ENCODE peak calls at places on chromosomes 2 and 18, in nine cellular contexts. W, X, F, E, H, U, Y, P and S are unnamed samples.

GRCh38 chr2:1739961-1740713 is 4.2 kb downstream of the PXDN start:
- DNase-seq in W (peak), X (peak), F (no peak), E (no peak), H (no peak), U (no peak), Y (peak), P (no peak), S (no peak)

GRCh38 chr2:56505885-56506284 is 322.1 kb downstream of the CCDC85A start:
- DNase-seq in W (no peak), X (no peak), F (no peak), E (no peak), H (no peak), U (no peak), Y (no peak), P (no peak), S (no peak)

GRCh38 chr2:121505005-121505404 is 25.7 kb upstream of the RNU4ATAC start:
- DNase-seq in W (no peak), X (no peak), F (no peak), E (no peak), H (no peak), U (no peak), Y (no peak), P (no peak), S (no peak)

GRCh38 chr2:186379052-186379451 is 107.0 kb upstream of the ZC3H15 start:
- DNase-seq in W (no peak), X (no peak), F (no peak), E (no peak), H (no peak), U (no peak), Y (no peak), P (no peak), S (no peak)

GRCh38 chr2:9250091-9250490 is 43.5 kb downstream of the ASAP2 start:
- DNase-seq in W (no peak), X (no peak), F (no peak), E (no peak), H (no peak), U (no peak), Y (no peak), P (no peak), S (no peak)

GRCh38 chr2:168773719-168774521 is 28.5 kb upstream of the NOSTRIN start:
- DNase-seq in W (peak), X (no peak), F (peak), E (peak), H (peak), U (peak), Y (no peak), P (peak), S (no peak)

GRCh38 chr2:38146917-38147307 is 71.0 kb upstream of the CYP1B1 start:
- DNase-seq in W (peak), X (no peak), F (peak), E (peak), H (no peak), U (no peak), Y (no peak), P (no peak), S (peak)

GRCh38 chr2:231530099-231531085 is at the start of gene NMUR1:
- DNase-seq in W (peak), X (no peak), F (peak), E (peak), H (peak), U (peak), Y (no peak), P (peak), S (no peak)

GRCh38 chr2:174729797-174730529 is 34.3 kb downstream of the CHRNA1 start:
- DNase-seq in W (peak), X (no peak), F (peak), E (peak), H (no peak), U (no peak), Y (peak), P (no peak), S (no peak)

GRCh38 chr2:213246665-213247281 is 37.5 kb upstream of the SPAG16 start:
- DNase-seq in W (peak), X (no peak), F (peak), E (peak), H (peak), U (peak), Y (no peak), P (peak), S (no peak)

GRCh38 chr18:10544093-10544748 is 18.4 kb downstream of the NAPG start:
- DNase-seq in W (peak), X (no peak), F (peak), E (no peak), H (no peak), U (no peak), Y (no peak), P (no peak), S (no peak)

GRCh38 chr2:236286866-236287545 is 22.8 kb upstream of the ASB18 start:
- DNase-seq in W (peak), X (no peak), F (no peak), E (no peak), H (no peak), U (no peak), Y (no peak), P (no peak), S (no peak)

GRCh38 chr2:31249009-31249690 is 15.2 kb downstream of the EHD3 start:
- DNase-seq in W (peak), X (peak), F (no peak), E (no peak), H (no peak), U (no peak), Y (no peak), P (peak), S (no peak)

GRCh38 chr2:14903709-14904374 is 271.3 kb downstream of the LRATD1 start:
- DNase-seq in W (peak), X (no peak), F (peak), E (no peak), H (peak), U (peak), Y (no peak), P (peak), S (no peak)

GRCh38 chr2:133888816-133889215 is 320.6 kb upstream of the NCKAP5 start:
- DNase-seq in W (no peak), X (no peak), F (no peak), E (no peak), H (no peak), U (no peak), Y (no peak), P (no peak), S (no peak)

GRCh38 chr2:19176977-19177376 is 181.4 kb downstream of the OSR1 start:
- DNase-seq in W (no peak), X (no peak), F (no peak), E (no peak), H (no peak), U (no peak), Y (no peak), P (no peak), S (no peak)

GRCh38 chr2:162473-163135 is 101.2 kb downstream of the SH3YL1 start:
- DNase-seq in W (no peak), X (no peak), F (no peak), E (no peak), H (no peak), U (peak), Y (no peak), P (no peak), S (no peak)

GRCh38 chr2:222440670-222441422 is 16.5 kb downstream of the SGPP2 start:
- DNase-seq in W (peak), X (no peak), F (no peak), E (peak), H (peak), U (no peak), Y (no peak), P (no peak), S (no peak)

GRCh38 chr2:106189764-106190468 is 4.2 kb downstream of the UXS1 start:
- DNase-seq in W (no peak), X (no peak), F (no peak), E (no peak), H (no peak), U (no peak), Y (no peak), P (no peak), S (no peak)

GRCh38 chr2:20758997-20759396 is 63.9 kb downstream of the LDAH start:
- DNase-seq in W (no peak), X (no peak), F (no peak), E (no peak), H (no peak), U (no peak), Y (no peak), P (no peak), S (no peak)

GRCh38 chr2:72833084-72833714 is 7.4 kb upstream of the EXOC6B start:
- DNase-seq in W (peak), X (no peak), F (peak), E (no peak), H (no peak), U (no peak), Y (no peak), P (peak), S (no peak)

GRCh38 chr2:39584283-39584972 is 81.3 kb upstream of the TMEM178A start:
- DNase-seq in W (no peak), X (no peak), F (no peak), E (no peak), H (no peak), U (no peak), Y (no peak), P (no peak), S (no peak)

GRCh38 chr2:99881901-99882591 is 260.3 kb downstream of the AFF3 start:
- DNase-seq in W (no peak), X (no peak), F (peak), E (peak), H (peak), U (no peak), Y (peak), P (no peak), S (no peak)

GRCh38 chr2:22788749-22789148 is 596.2 kb upstream of the KLHL29 start:
- DNase-seq in W (no peak), X (no peak), F (peak), E (no peak), H (no peak), U (no peak), Y (no peak), P (no peak), S (no peak)

GRCh38 chr18:76468345-76469275 is 26.4 kb downstream of the ZNF516 start:
- DNase-seq in W (no peak), X (no peak), F (no peak), E (no peak), H (no peak), U (no peak), Y (no peak), P (no peak), S (no peak)

DNA sequence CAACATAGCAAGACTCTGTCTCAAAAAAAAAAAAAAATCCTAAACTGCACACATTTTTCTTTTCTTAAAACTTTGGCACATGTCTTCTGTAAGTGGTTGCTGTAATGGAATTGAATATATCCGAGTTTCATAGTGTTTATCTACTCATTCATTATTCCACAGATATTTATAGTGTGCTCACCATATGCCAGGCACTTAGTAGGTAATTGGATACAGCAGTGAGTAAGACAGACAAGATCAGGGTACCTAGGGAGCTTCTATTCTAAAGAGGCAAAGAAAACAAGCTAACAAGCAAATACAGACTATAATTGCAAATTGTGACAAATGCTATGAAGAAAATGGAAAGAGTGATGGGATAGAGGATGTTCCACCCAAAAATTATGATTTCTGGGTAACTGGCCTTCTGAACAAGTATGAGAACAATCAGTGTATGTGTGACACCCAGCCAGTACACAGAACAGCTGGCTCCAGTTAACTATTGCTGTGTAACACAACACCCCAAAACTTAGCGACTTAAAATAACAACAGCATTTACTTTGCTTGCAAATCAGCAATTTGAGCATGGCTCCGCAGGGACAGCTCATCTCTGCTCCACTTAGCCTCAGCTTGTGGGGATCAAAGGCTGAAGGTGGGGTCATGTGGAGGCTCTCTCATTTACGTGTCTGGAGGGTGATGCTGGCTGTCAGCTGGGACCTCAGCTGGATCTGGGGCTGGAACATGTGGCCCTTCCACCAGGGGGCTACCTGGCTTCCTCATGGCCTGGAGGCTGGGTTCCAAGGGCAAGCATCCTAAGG is 224.9 kb downstream of the INSIG2 start:
- DNase-seq in W (peak), X (no peak), F (peak), E (no peak), H (peak), U (no peak), Y (no peak), P (no peak), S (no peak)
- TF ChIP-seq CTCF in W (peak), X (no peak), F (peak), E (no peak), H (no peak), U (no peak), Y (no peak), P (no peak), S (no peak)

GRCh38 chr2:28590496-28591301 is 94.8 kb downstream of the PLB1 start:
- DNase-seq in W (no peak), X (peak), F (no peak), E (no peak), H (peak), U (no peak), Y (no peak), P (no peak), S (no peak)

GRCh38 chr2:28593356-28593755 is 97.5 kb downstream of the PLB1 start:
- DNase-seq in W (no peak), X (peak), F (no peak), E (no peak), H (no peak), U (no peak), Y (no peak), P (no peak), S (no peak)

GRCh38 chr2:28589746-28590463 is 94.0 kb downstream of the PLB1 start:
- DNase-seq in W (no peak), X (peak), F (no peak), E (no peak), H (no peak), U (no peak), Y (no peak), P (no peak), S (no peak)

GRCh38 chr2:28592481-28592880 is 96.6 kb downstream of the PLB1 start:
- DNase-seq in W (no peak), X (peak), F (no peak), E (no peak), H (no peak), U (no peak), Y (no peak), P (no peak), S (no peak)

DNA sequence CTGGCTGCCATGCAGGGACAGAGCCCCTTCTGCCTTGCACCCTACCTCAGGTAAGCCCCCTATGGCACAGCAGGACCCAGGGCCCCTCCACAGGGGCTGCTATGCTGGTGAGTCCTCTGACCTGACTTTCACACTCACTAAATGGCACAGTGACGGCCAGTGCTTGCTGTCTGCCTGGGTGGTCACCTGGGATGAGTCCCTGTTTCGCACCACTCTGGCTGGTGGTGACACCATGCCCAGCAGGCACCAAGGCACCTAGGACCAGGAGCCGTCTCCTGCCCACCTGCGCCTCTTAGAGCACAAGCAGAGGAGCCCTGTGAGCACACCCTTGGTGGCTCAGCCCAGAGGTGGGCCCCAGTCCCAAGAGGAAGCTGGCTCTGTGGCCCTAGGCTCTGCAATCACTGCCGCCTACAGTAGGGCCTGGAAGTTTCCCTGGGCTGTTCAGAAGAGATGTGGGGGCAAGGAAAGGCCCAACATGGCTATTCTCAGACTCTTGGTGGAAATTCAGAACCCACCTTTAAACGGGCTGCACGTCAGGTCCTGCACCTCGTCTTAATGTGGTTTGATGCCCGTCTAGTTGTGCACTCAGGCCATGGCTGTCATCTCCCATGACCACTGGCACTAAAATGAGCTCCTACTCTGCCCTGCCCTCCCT is 96.0 kb downstream of the PLB1 start:
- DNase-seq in W (no peak), X (peak), F (no peak), E (no peak), H (no peak), U (no peak), Y (no peak), P (no peak), S (no peak)
- TF ChIP-seq CTCF in W (no peak), X (no peak), F (no peak), E (no peak), H (no peak), U (no peak), Y (no peak), P (no peak), S (no peak)

GRCh38 chr2:163878718-163879117 is 142.9 kb upstream of the FIGN start:
- DNase-seq in W (peak), X (no peak), F (peak), E (peak), H (peak), U (no peak), Y (no peak), P (no peak), S (no peak)
- TF ChIP-seq CTCF in W (peak), X (no peak), F (peak), E (peak), H (peak), U (no peak), Y (peak), P (peak), S (no peak)

GRCh38 chr18:36181386-36181785 is 5.9 kb upstream of the MOCOS start:
- DNase-seq in W (no peak), X (no peak), F (peak), E (no peak), H (no peak), U (no peak), Y (no peak), P (no peak), S (no peak)

GRCh38 chr18:36185157-36185556 is 2.1 kb upstream of the MOCOS start:
- DNase-seq in W (no peak), X (no peak), F (no peak), E (no peak), H (no peak), U (no peak), Y (no peak), P (no peak), S (no peak)

GRCh38 chr18:36181898-36182506 is 5.3 kb upstream of the MOCOS start:
- DNase-seq in W (no peak), X (no peak), F (no peak), E (no peak), H (no peak), U (no peak), Y (no peak), P (no peak), S (no peak)

GRCh38 chr18:36185901-36186460 is 1.3 kb upstream of the MOCOS start:
- DNase-seq in W (no peak), X (no peak), F (no peak), E (no peak), H (no peak), U (no peak), Y (no peak), P (no peak), S (no peak)

DNA sequence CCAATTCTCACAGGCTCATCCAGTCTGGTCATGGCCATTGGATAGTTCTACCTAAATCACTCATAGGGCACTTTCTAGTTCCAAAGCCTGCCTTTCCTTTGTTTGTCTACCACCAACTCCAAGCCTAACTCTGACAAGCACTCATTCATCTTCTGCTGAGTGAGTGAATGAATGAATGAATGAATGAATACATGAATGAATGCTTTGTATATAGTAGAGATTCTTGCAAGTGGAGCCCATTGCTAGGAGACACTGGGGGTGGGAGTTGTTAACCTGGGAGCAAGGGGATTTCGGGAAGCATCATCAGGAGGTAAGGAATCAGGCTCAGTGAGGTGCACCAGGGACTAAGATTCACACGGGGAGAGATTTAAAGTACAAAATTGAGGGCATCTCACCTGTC is 3.3 kb upstream of the MOCOS start:
- DNase-seq in W (no peak), X (no peak), F (no peak), E (no peak), H (no peak), U (no peak), Y (no peak), P (no peak), S (no peak)
- TF ChIP-seq CTCF in W (no peak), X (no peak), F (no peak), E (no peak), H (no peak), U (no peak), Y (no peak), P (no peak), S (no peak)